ENCODE peak calls at places on chromosomes 7 and 10, in four cellular contexts. One of them, this sample, is unnamed.
A peak's percentile ranks its signal among the peaks of the same experiment; 100 is the strongest.

GRCh38 chr10:28479366-28479765 is 53.6 kb upstream of the WAC start:
- DNase-seq in naive thymus-derived CD8-positive, alpha-beta T cell: no peak
- DNase-seq in SK-N-SH: peak; percentile 69
- DNase-seq in effector CD4-positive, alpha-beta T cell: no peak
- DNase-seq in this sample: no peak

GRCh38 chr10:50788951-50789904 is 49.5 kb downstream of the ASAH2B start:
- DNase-seq in naive thymus-derived CD8-positive, alpha-beta T cell: no peak
- DNase-seq in SK-N-SH: peak; percentile 24
- DNase-seq in effector CD4-positive, alpha-beta T cell: no peak
- DNase-seq in this sample: no peak

GRCh38 chr10:45383682-45384320 is 9.8 kb downstream of the ALOX5 start:
- DNase-seq in naive thymus-derived CD8-positive, alpha-beta T cell: no peak
- DNase-seq in SK-N-SH: no peak
- DNase-seq in effector CD4-positive, alpha-beta T cell: no peak
- DNase-seq in this sample: no peak

GRCh38 chr10:43057831-43058340 is 19.0 kb upstream of the RET start:
- DNase-seq in naive thymus-derived CD8-positive, alpha-beta T cell: peak; percentile 36
- DNase-seq in SK-N-SH: no peak
- DNase-seq in effector CD4-positive, alpha-beta T cell: no peak
- DNase-seq in this sample: no peak

GRCh38 chr10:53123311-53123710 is 350.7 kb upstream of the MBL2 start:
- DNase-seq in naive thymus-derived CD8-positive, alpha-beta T cell: no peak
- DNase-seq in SK-N-SH: no peak
- DNase-seq in effector CD4-positive, alpha-beta T cell: no peak
- DNase-seq in this sample: no peak

GRCh38 chr7:3943265-3943664 is 642.2 kb downstream of the SDK1 start:
- DNase-seq in naive thymus-derived CD8-positive, alpha-beta T cell: no peak
- DNase-seq in SK-N-SH: no peak
- DNase-seq in effector CD4-positive, alpha-beta T cell: no peak
- DNase-seq in this sample: no peak

GRCh38 chr7:141954334-141954733 is 7.6 kb upstream of the CLEC5A start:
- DNase-seq in naive thymus-derived CD8-positive, alpha-beta T cell: no peak
- DNase-seq in SK-N-SH: no peak
- DNase-seq in effector CD4-positive, alpha-beta T cell: no peak
- DNase-seq in this sample: no peak

GRCh38 chr7:17369686-17370426 is 71.4 kb downstream of the AHR start:
- DNase-seq in naive thymus-derived CD8-positive, alpha-beta T cell: no peak
- DNase-seq in SK-N-SH: no peak
- DNase-seq in effector CD4-positive, alpha-beta T cell: no peak
- DNase-seq in this sample: no peak

GRCh38 chr7:99805641-99806040 is 21.7 kb upstream of the CYP3A4 start:
- DNase-seq in naive thymus-derived CD8-positive, alpha-beta T cell: no peak
- DNase-seq in SK-N-SH: no peak
- DNase-seq in effector CD4-positive, alpha-beta T cell: no peak
- DNase-seq in this sample: no peak

GRCh38 chr10:79313911-79314439 is 33.3 kb upstream of the PPIF start:
- DNase-seq in naive thymus-derived CD8-positive, alpha-beta T cell: no peak
- DNase-seq in SK-N-SH: peak; percentile 51
- DNase-seq in effector CD4-positive, alpha-beta T cell: no peak
- DNase-seq in this sample: no peak

GRCh38 chr10:78143576-78143975 is 109.9 kb downstream of the RPS24 start:
- DNase-seq in naive thymus-derived CD8-positive, alpha-beta T cell: no peak
- DNase-seq in SK-N-SH: no peak
- DNase-seq in effector CD4-positive, alpha-beta T cell: no peak
- DNase-seq in this sample: no peak

GRCh38 chr7:150949971-150950491 is 28.1 kb downstream of the KCNH2 start:
- DNase-seq in naive thymus-derived CD8-positive, alpha-beta T cell: peak; percentile 48
- DNase-seq in SK-N-SH: peak; percentile 60
- DNase-seq in effector CD4-positive, alpha-beta T cell: no peak
- DNase-seq in this sample: no peak

GRCh38 chr7:71424166-71424803 is 292.3 kb downstream of the GALNT17 start:
- DNase-seq in naive thymus-derived CD8-positive, alpha-beta T cell: no peak
- DNase-seq in SK-N-SH: no peak
- DNase-seq in effector CD4-positive, alpha-beta T cell: no peak
- DNase-seq in this sample: no peak

GRCh38 chr10:131891196-131891928 is 9.4 kb upstream of the PPP2R2D start:
- DNase-seq in naive thymus-derived CD8-positive, alpha-beta T cell: no peak
- DNase-seq in SK-N-SH: peak; percentile 68
- DNase-seq in effector CD4-positive, alpha-beta T cell: no peak
- DNase-seq in this sample: no peak

GRCh38 chr10:12428447-12429135 is 79.2 kb downstream of the CAMK1D start:
- DNase-seq in naive thymus-derived CD8-positive, alpha-beta T cell: no peak
- DNase-seq in SK-N-SH: no peak
- DNase-seq in effector CD4-positive, alpha-beta T cell: no peak
- DNase-seq in this sample: no peak

GRCh38 chr7:3899559-3899991 is 598.5 kb downstream of the SDK1 start:
- DNase-seq in naive thymus-derived CD8-positive, alpha-beta T cell: no peak
- DNase-seq in SK-N-SH: no peak
- DNase-seq in effector CD4-positive, alpha-beta T cell: no peak
- DNase-seq in this sample: no peak

GRCh38 chr10:30637881-30638467 is 8.4 kb upstream of the LYZL2 start:
- DNase-seq in naive thymus-derived CD8-positive, alpha-beta T cell: no peak
- DNase-seq in SK-N-SH: no peak
- DNase-seq in effector CD4-positive, alpha-beta T cell: no peak
- DNase-seq in this sample: no peak

GRCh38 chr7:81470084-81470723 is 299.6 kb downstream of the HGF start:
- DNase-seq in naive thymus-derived CD8-positive, alpha-beta T cell: peak; percentile 63
- DNase-seq in SK-N-SH: peak; percentile 53
- DNase-seq in effector CD4-positive, alpha-beta T cell: no peak
- DNase-seq in this sample: no peak

GRCh38 chr10:28058746-28059145 is 59.9 kb upstream of the ODAD2 start:
- DNase-seq in naive thymus-derived CD8-positive, alpha-beta T cell: no peak
- DNase-seq in SK-N-SH: no peak
- DNase-seq in effector CD4-positive, alpha-beta T cell: no peak
- DNase-seq in this sample: no peak

GRCh38 chr7:117230276-117231046 is 92.4 kb downstream of the WNT2 start:
- DNase-seq in naive thymus-derived CD8-positive, alpha-beta T cell: no peak
- DNase-seq in SK-N-SH: no peak
- DNase-seq in effector CD4-positive, alpha-beta T cell: no peak
- DNase-seq in this sample: no peak